ENCODE peak calls at places on chromosome 16, in four cellular contexts. One of them, this sample, is unnamed. For H3K4me1, the result is how much of the 10 kb centered on the place peaks cover.

GRCh38 chr16:499924-500323 is 27.6 kb upstream of the CAPN15 start:
- DNase-seq in A549: no peak
- DNase-seq in breast epithelium: no peak
- DNase-seq in stomach: no peak
- DNase-seq in this sample: no peak

GRCh38 chr16:29927523-29927905 is 1.5 kb upstream of the KCTD13 start:
- DNase-seq in stomach: no peak
- DNase-seq in A549: no peak
- DNase-seq in breast epithelium: no peak
- DNase-seq in this sample: no peak

GRCh38 chr16:67169642-67170167 is 633 bp upstream of the NOL3 start:
- DNase-seq in A549: no peak
- DNase-seq in stomach: no peak
- DNase-seq in breast epithelium: no peak
- DNase-seq in this sample: peak

GRCh38 chr16:11076259-11077018 is 132.1 kb downstream of the CLEC16A start:
- DNase-seq in stomach: no peak
- DNase-seq in A549: no peak
- DNase-seq in breast epithelium: no peak
- DNase-seq in this sample: no peak

GRCh38 chr16:71609066-71609465 is 16.9 kb upstream of the MARVELD3 start:
- DNase-seq in A549: no peak
- DNase-seq in stomach: no peak
- DNase-seq in breast epithelium: no peak
- DNase-seq in this sample: no peak

GRCh38 chr16:56362706-56363105 is 62.6 kb downstream of the AMFR start:
- DNase-seq in breast epithelium: no peak
- DNase-seq in A549: no peak
- DNase-seq in stomach: no peak
- DNase-seq in this sample: no peak

GRCh38 chr16:12529582-12529981 is 274.1 kb downstream of the CPPED1 start:
- DNase-seq in stomach: no peak
- DNase-seq in breast epithelium: no peak
- DNase-seq in A549: no peak
- DNase-seq in this sample: no peak

GRCh38 chr16:5738586-5738985 is 641.0 kb upstream of the EEF2KMT start:
- DNase-seq in breast epithelium: no peak
- DNase-seq in A549: no peak
- DNase-seq in stomach: no peak
- DNase-seq in this sample: no peak

DNA sequence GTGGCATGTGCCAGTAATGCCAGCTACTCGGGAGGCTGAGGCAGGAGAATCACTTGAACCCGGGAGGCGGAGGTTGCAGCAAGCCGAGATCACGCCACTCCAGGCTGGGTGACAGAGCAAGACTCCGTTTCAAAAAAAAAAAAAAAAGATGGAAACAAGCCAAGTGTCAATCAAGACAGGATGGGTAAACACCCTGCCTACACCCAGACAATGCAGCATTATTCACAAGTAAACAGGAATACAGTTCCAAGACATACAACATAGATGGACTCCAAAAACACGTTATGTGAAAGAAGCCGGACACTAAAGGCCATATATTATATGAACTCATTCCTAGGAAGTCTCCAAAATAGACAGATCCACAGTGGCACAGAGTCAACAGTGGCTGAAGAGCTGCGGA is 33.9 kb downstream of the ANKRD11 start:
- DNase-seq in A549: no peak
- DNase-seq in stomach: no peak
- DNase-seq in breast epithelium: no peak
- DNase-seq in this sample: no peak
- H3K4me1 ChIP-seq in A549: half or more
- H3K4me1 ChIP-seq in stomach: half or more
- H3K4me1 ChIP-seq in breast epithelium: under half
- H3K4me1 ChIP-seq in this sample: under half

GRCh38 chr16:19116711-19117449 is 3.1 kb downstream of the ITPRIPL2 start:
- DNase-seq in A549: no peak
- DNase-seq in stomach: no peak
- DNase-seq in breast epithelium: peak
- DNase-seq in this sample: no peak

GRCh38 chr16:19114359-19115147 is 789 bp downstream of the ITPRIPL2 start:
- DNase-seq in stomach: peak
- DNase-seq in A549: peak
- DNase-seq in breast epithelium: peak
- DNase-seq in this sample: peak

GRCh38 chr16:19110537-19111391 is 3.0 kb upstream of the ITPRIPL2 start:
- DNase-seq in A549: no peak
- DNase-seq in stomach: no peak
- DNase-seq in breast epithelium: no peak
- DNase-seq in this sample: no peak

GRCh38 chr16:19115148-19116021 is 1.6 kb downstream of the ITPRIPL2 start:
- DNase-seq in breast epithelium: no peak
- DNase-seq in stomach: no peak
- DNase-seq in A549: no peak
- DNase-seq in this sample: peak

DNA sequence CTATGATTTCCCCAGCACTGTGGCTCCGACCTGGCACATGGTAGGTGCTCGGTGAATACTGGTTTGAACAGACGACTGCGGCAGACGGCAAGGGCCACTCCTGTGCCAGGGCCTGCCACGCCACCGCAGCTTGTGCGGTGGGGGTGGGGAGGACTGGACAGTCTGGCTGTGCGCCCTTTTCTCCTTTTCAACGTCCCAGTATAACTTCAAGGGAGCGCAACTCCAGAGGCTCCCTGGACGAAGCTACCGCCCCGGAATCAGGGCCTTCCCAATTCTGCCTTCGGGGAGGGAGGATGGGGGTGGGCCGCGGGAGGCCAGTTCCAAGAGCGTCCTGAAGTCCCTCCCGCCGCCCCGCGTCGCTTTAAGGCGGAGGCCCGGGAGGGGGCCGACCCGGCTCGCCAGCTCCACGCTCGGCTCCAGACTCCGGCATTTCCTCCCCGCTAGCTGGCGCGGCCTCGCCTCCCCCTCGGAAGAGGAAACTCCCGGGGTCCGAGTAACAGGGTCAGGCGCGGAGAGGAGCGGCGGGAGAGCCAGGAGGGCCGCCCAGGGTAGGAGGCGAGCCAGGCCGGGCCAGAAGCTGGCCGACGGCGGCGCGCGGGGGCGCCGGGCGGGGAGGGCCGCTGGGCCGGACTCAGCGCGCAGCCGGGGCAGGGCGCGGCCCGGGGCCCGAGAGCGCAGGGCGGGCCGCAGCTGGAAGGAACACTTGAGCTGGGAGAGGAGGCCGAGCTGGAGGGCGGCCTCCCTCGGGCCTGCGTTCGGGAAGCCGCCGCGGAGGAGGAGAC is at the start of gene ITPRIPL2:
- DNase-seq in A549: peak
- DNase-seq in breast epithelium: peak
- DNase-seq in stomach: peak
- DNase-seq in this sample: peak
- TF ChIP-seq POLR2A in A549: peak
- TF ChIP-seq POLR2A in breast epithelium: peak
- TF ChIP-seq POLR2A in stomach: peak
- TF ChIP-seq POLR2A in this sample: peak

GRCh38 chr16:31109622-31110021 is 1.4 kb downstream of the BCKDK start:
- DNase-seq in A549: no peak
- DNase-seq in breast epithelium: no peak
- DNase-seq in stomach: no peak
- DNase-seq in this sample: no peak
- H3K4me3 ChIP-seq in A549: no peak
- H3K4me3 ChIP-seq in breast epithelium: no peak
- H3K4me3 ChIP-seq in stomach: peak
- H3K4me3 ChIP-seq in this sample: no peak

DNA sequence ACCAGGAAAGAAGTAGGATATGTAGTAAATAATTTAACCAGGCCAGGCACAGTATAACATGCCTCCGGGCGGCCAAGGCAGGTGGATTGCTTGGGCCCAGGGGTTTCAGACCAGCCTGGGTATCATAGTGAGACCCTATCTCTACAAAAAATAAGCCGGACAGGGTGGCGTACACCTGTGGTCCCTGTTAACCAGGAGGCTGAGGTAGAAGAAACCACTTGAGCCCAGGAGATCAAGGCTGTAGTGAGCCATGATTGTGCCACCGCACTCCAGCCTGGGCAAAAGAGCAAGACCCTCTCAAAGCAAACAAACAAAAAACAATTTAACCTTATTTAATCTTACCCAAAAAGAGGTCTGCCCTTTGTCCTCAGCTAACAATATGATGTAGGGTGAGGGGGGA is 3.5 kb downstream of the ZDHHC7 start:
- DNase-seq in A549: no peak
- DNase-seq in breast epithelium: no peak
- DNase-seq in stomach: no peak
- DNase-seq in this sample: no peak
- H3K4me1 ChIP-seq in A549: half or more
- H3K4me1 ChIP-seq in breast epithelium: under half
- H3K4me1 ChIP-seq in stomach: half or more
- H3K4me1 ChIP-seq in this sample: under half

GRCh38 chr16:3305109-3306068 is at the start of the genes TIGD7 and ZNF75A:
- DNase-seq in A549: peak
- DNase-seq in stomach: peak
- DNase-seq in breast epithelium: peak
- DNase-seq in this sample: peak
- TF ChIP-seq POLR2A in A549: peak
- TF ChIP-seq POLR2A in stomach: peak
- TF ChIP-seq POLR2A in breast epithelium: peak
- TF ChIP-seq POLR2A in this sample: peak

This sample was measured in ovary.